ENCODE peak calls at places on chromosomes 12 and 14, in eight cellular contexts. I is right lobe of liver; R is mammary epithelial cell; Y is AG10803; P is upper lobe of left lung; Z is CD8-positive, alpha-beta T cell; C is transverse colon; G is endodermal cell. T is an unnamed sample.

GRCh38 chr14:56720703-56721426 is 89.4 kb downstream of the OTX2 start:
- DNase-seq in Y (no peak), I (no peak), R (no peak), Z (no peak), P (no peak), C (no peak), G (no peak), T (no peak)

GRCh38 chr14:75094896-75095295 is 25.5 kb downstream of the ZC2HC1C start:
- DNase-seq in R (no peak), P (no peak), I (no peak), C (no peak), Z (no peak), Y (peak; percentile 38), G (no peak), T (no peak)

GRCh38 chr14:22838631-22839041 is 2.3 kb downstream of the MMP14 start:
- DNase-seq in G (no peak), I (no peak), C (peak; percentile 25), P (no peak), R (peak; percentile 79), Y (peak; percentile 83), Z (no peak), T (peak; percentile 75)

GRCh38 chr12:50806176-50806575 is 36.5 kb upstream of the TMPRSS12 start:
- DNase-seq in P (peak; percentile 17), I (no peak), C (no peak), Z (no peak), G (no peak), R (no peak), Y (peak; percentile 40), T (no peak)

GRCh38 chr12:2190896-2191533 is 138.2 kb downstream of the CACNA1C start:
- DNase-seq in Z (no peak), G (peak; percentile 69), P (peak; percentile 43), I (no peak), C (no peak), Y (no peak), R (no peak), T (no peak)

GRCh38 chr12:30985814-30986452 is 59.4 kb downstream of the TSPAN11 start:
- DNase-seq in Y (peak; percentile 53), R (peak; percentile 17), C (peak; percentile 23), Z (no peak), G (peak; percentile 94), I (peak; percentile 57), P (peak; percentile 75), T (peak; percentile 60)

GRCh38 chr12:2354151-2354991 is 301.6 kb downstream of the CACNA1C start:
- DNase-seq in Y (no peak), G (peak; percentile 75), R (no peak), P (no peak), Z (no peak), I (no peak), C (no peak), T (no peak)

GRCh38 chr12:75650989-75651695 is 139.7 kb upstream of the KRR1 start:
- DNase-seq in Z (no peak), Y (peak; percentile 54), P (no peak), I (no peak), R (peak; percentile 95), G (no peak), C (no peak), T (peak; percentile 59)

GRCh38 chr14:99514552-99515300 is 33.5 kb downstream of the CCNK start:
- DNase-seq in G (no peak), I (no peak), P (peak; percentile 76), Y (no peak), Z (peak; percentile 43), R (no peak), C (no peak), T (no peak)

GRCh38 chr14:89445252-89445973 is 28.4 kb upstream of the FOXN3 start:
- DNase-seq in R (no peak), Y (no peak), I (no peak), Z (no peak), C (no peak), G (no peak), P (no peak), T (no peak)

DNA sequence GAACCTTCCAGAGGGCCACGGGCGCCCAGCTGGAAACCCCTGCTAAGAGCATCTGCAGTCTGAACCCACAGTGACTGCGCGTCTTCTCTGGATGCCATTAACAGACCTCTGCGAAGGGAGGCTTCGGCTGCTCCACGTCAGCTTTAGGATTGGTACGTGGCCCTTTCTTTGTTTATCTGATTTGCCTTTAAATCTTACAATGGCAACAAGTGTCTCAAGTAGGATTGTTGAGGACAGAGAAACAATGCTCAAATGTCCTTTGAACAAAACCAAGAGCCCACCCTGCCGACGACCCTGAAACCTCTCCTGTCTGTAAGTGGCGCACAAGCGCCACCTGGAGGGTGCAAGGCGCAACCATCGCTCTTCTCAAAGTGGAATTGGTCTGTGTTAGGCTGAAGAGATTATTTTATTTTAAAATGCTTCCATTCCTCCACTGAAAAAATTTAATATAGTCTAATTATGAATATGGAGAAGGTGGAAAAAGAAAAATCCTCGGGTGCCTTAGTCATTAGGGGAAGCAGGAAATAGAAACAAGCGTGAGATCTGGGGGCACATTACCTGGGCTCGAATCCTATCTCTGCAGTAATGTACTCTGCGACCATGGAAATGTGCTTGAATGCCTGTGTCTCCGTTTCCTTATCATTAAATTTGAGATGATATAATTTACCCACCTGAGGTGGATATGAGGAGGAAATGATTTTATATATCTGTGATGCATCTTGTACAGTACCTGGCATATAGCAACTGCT is 82.6 kb upstream of the PTPRB start:
- DNase-seq in I (peak; percentile 47), Z (peak; percentile 53), G (peak; percentile 90), R (peak; percentile 9), P (no peak), C (no peak), Y (peak; percentile 38), T (peak; percentile 64)
- TF ChIP-seq CTCF in I (peak; percentile 67), Z (peak; percentile 74), G (peak; percentile 98), R (peak; percentile 88), P (peak; percentile 75), C (peak; percentile 84), Y (peak; percentile 99), T (peak; percentile 98)

GRCh38 chr14:101963611-101964296 is 619 bp upstream of the DYNC1H1 start:
- DNase-seq in P (no peak), C (no peak), R (no peak), G (no peak), Z (no peak), Y (no peak), I (no peak), T (no peak)
- H3K4me3 ChIP-seq in P (peak overlapping the region; percentile 79), C (no peak overlapping the region), R (no peak overlapping the region), G (peak overlapping the region; percentile 33), Z (no peak overlapping the region), Y (peak overlapping the region; percentile 41), I (peak overlapping the region; percentile 99), T (no peak overlapping the region)

GRCh38 chr14:55533960-55534359 is 46.0 kb upstream of the KTN1 start:
- DNase-seq in Z (no peak), Y (no peak), G (no peak), R (peak; percentile 64), C (no peak), I (no peak), P (no peak), T (no peak)

GRCh38 chr14:55530464-55530863 is 49.5 kb upstream of the KTN1 start:
- DNase-seq in I (no peak), P (no peak), Y (no peak), Z (no peak), C (no peak), R (no peak), G (peak; percentile 53), T (no peak)

GRCh38 chr14:55536208-55536708 is 43.7 kb upstream of the KTN1 start:
- DNase-seq in P (no peak), R (no peak), Z (no peak), G (no peak), C (no peak), I (no peak), Y (no peak), T (no peak)

GRCh38 chr14:55535521-55536207 is 44.3 kb upstream of the KTN1 start:
- DNase-seq in I (no peak), C (no peak), Z (no peak), P (no peak), G (no peak), Y (no peak), R (peak; percentile 71), T (no peak)

GRCh38 chr14:55532645-55533309 is 47.2 kb upstream of the KTN1 start:
- DNase-seq in R (no peak), P (no peak), G (peak; percentile 63), I (no peak), Y (no peak), C (no peak), Z (no peak), T (no peak)
- TF ChIP-seq CTCF in R (no peak), P (no peak), G (peak; percentile 71), I (no peak), Y (peak; percentile 13), C (no peak), Z (no peak), T (no peak)

DNA sequence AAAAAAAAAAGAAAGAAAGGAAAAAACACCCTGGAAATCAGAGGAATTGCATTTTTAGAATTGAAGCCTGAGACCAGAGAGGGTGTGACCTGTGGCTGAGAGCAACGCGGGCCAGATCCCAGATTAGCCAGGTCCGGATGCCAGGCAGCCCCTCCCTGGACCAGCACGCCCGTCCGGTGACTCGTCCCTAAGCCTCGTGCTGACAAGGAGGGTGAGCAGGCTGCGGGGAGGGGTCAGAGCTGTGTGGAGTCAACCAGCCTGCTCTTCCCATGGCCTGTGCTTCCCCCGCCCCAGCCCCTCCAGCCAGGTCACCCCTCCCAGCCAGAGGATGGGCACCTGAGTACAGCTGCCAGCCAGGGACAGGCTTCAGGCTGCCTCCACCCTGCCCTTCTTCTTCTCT is 4.2 kb upstream of the KLC1 start:
- DNase-seq in C (peak; percentile 70), P (peak; percentile 79), Y (peak; percentile 82), I (peak; percentile 43), Z (no peak), R (peak; percentile 82), G (peak; percentile 77), T (peak; percentile 51)
- H3K4me3 ChIP-seq in C (no peak overlapping the region), P (no peak overlapping the region), Y (no peak overlapping the region), I (no peak overlapping the region), Z (peak overlapping the region; percentile 37), R (no peak overlapping the region), G (no peak overlapping the region), T (no peak overlapping the region)

GRCh38 chr12:96409734-96410133 is 9.5 kb upstream of the CDK17 start:
- DNase-seq in P (no peak), Z (no peak), C (no peak), R (no peak), G (no peak), Y (no peak), I (no peak), T (no peak)
- TF ChIP-seq CTCF in P (no peak), Z (no peak), C (no peak), R (no peak), G (no peak), Y (no peak), I (no peak), T (no peak)

DNA sequence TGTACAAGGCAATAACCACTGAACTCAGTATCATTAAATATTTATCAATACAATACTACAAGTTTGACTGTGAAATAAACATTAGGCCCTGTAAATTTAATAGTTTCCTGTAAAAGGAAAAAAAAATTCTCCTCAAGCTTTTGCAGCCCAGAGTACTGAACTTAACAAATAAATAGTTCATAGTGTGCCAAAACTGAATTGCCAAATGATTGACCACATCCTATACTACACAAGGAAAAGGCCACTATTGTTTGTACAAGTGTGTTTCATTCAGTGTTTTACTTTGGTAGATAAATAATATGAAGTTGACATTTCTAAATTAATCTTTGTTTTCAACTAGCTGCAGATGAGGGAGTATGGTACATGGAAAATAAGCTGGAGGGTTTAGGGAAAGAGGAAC is 379.6 kb downstream of the FLRT2 start:
- DNase-seq in G (no peak), Y (no peak), P (no peak), R (no peak), Z (no peak), C (no peak), I (no peak), T (no peak)
- H3K4me3 ChIP-seq in G (no peak overlapping the region), Y (no peak overlapping the region), P (no peak overlapping the region), R (no peak overlapping the region), Z (no peak overlapping the region), C (no peak overlapping the region), I (no peak overlapping the region), T (no peak overlapping the region)

T was measured in fibroblast of pulmonary artery.